ENCODE peak calls at places on chromosomes 12 and 14, in five cellular contexts. One of them, this sample, is unnamed.

GRCh38 chr14:69153848-69154208 is 909 bp upstream of the DCAF5 start:
- DNase-seq in upper lobe of right lung: no peak
- DNase-seq in HL-60: no peak
- DNase-seq in mesendoderm: no peak
- DNase-seq in spleen: peak
- DNase-seq in this sample: no peak

GRCh38 chr12:116697305-116698130 is 40.4 kb downstream of the SPRING1 start:
- DNase-seq in upper lobe of right lung: no peak
- DNase-seq in HL-60: peak
- DNase-seq in mesendoderm: peak
- DNase-seq in spleen: no peak
- DNase-seq in this sample: no peak

GRCh38 chr14:104600141-104600643 is 4.4 kb downstream of the TMEM179 start:
- DNase-seq in upper lobe of right lung: peak
- DNase-seq in HL-60: no peak
- DNase-seq in mesendoderm: no peak
- DNase-seq in spleen: peak
- DNase-seq in this sample: peak

GRCh38 chr12:27592548-27592947 is 68.5 kb downstream of the PPFIBP1 start:
- DNase-seq in upper lobe of right lung: no peak
- DNase-seq in HL-60: no peak
- DNase-seq in mesendoderm: peak
- DNase-seq in spleen: no peak
- DNase-seq in this sample: peak

GRCh38 chr14:104969741-104970230 is 8.4 kb downstream of the AHNAK2 start:
- DNase-seq in upper lobe of right lung: no peak
- DNase-seq in HL-60: no peak
- DNase-seq in mesendoderm: no peak
- DNase-seq in spleen: peak
- DNase-seq in this sample: peak

GRCh38 chr12:108966378-108967151 is 54.3 kb downstream of the SVOP start:
- DNase-seq in upper lobe of right lung: no peak
- DNase-seq in HL-60: no peak
- DNase-seq in mesendoderm: no peak
- DNase-seq in spleen: no peak
- DNase-seq in this sample: no peak

GRCh38 chr12:22477166-22477893 is 67.0 kb downstream of the C2CD5 start:
- DNase-seq in upper lobe of right lung: no peak
- DNase-seq in HL-60: no peak
- DNase-seq in mesendoderm: no peak
- DNase-seq in spleen: no peak
- DNase-seq in this sample: no peak

GRCh38 chr12:11862794-11863193 is 207.9 kb upstream of the BCL2L14 start:
- DNase-seq in upper lobe of right lung: no peak
- DNase-seq in HL-60: no peak
- DNase-seq in mesendoderm: peak
- DNase-seq in spleen: no peak
- DNase-seq in this sample: no peak

GRCh38 chr12:104303538-104304151 is at the start of gene EID3:
- DNase-seq in upper lobe of right lung: peak
- DNase-seq in HL-60: no peak
- DNase-seq in mesendoderm: peak
- DNase-seq in spleen: peak
- DNase-seq in this sample: peak

GRCh38 chr12:120536064-120536791 is 2.1 kb downstream of the RNF10 start:
- DNase-seq in upper lobe of right lung: no peak
- DNase-seq in HL-60: peak
- DNase-seq in mesendoderm: no peak
- DNase-seq in spleen: no peak
- DNase-seq in this sample: no peak

GRCh38 chr12:50619610-50619958 is 114.8 kb downstream of the DIP2B start:
- DNase-seq in upper lobe of right lung: no peak
- DNase-seq in HL-60: no peak
- DNase-seq in mesendoderm: no peak
- DNase-seq in spleen: no peak
- DNase-seq in this sample: no peak

GRCh38 chr14:89351958-89352404 is 65.1 kb downstream of the FOXN3 start:
- DNase-seq in upper lobe of right lung: no peak
- DNase-seq in HL-60: no peak
- DNase-seq in mesendoderm: no peak
- DNase-seq in spleen: no peak
- DNase-seq in this sample: no peak

GRCh38 chr14:35121026-35121886 is 534 bp downstream of the PPP2R3C start:
- DNase-seq in upper lobe of right lung: peak
- DNase-seq in HL-60: peak
- DNase-seq in mesendoderm: no peak
- DNase-seq in spleen: peak
- DNase-seq in this sample: no peak

GRCh38 chr14:58805605-58806358 is 168.0 kb downstream of the DACT1 start:
- DNase-seq in upper lobe of right lung: no peak
- DNase-seq in HL-60: no peak
- DNase-seq in mesendoderm: no peak
- DNase-seq in spleen: no peak
- DNase-seq in this sample: no peak

GRCh38 chr14:67766035-67766680 is 50.2 kb downstream of the ZFYVE26 start:
- DNase-seq in upper lobe of right lung: no peak
- DNase-seq in HL-60: peak
- DNase-seq in mesendoderm: no peak
- DNase-seq in spleen: no peak
- DNase-seq in this sample: no peak

GRCh38 chr14:22386924-22387775 is 201.9 kb downstream of the DAD1 start:
- DNase-seq in upper lobe of right lung: no peak
- DNase-seq in HL-60: peak
- DNase-seq in mesendoderm: peak
- DNase-seq in spleen: peak
- DNase-seq in this sample: no peak

GRCh38 chr12:47768323-47768811 is 4.7 kb upstream of the SLC48A1 start:
- DNase-seq in upper lobe of right lung: no peak
- DNase-seq in HL-60: no peak
- DNase-seq in mesendoderm: peak
- DNase-seq in spleen: no peak
- DNase-seq in this sample: no peak

GRCh38 chr12:120094485-120094884 is 22.1 kb downstream of the RAB35 start:
- DNase-seq in upper lobe of right lung: no peak
- DNase-seq in HL-60: no peak
- DNase-seq in mesendoderm: no peak
- DNase-seq in spleen: no peak
- DNase-seq in this sample: no peak

GRCh38 chr12:52038447-52038846 is 12.8 kb upstream of the NR4A1 start:
- DNase-seq in upper lobe of right lung: no peak
- DNase-seq in HL-60: no peak
- DNase-seq in mesendoderm: no peak
- DNase-seq in spleen: no peak
- DNase-seq in this sample: no peak

GRCh38 chr14:68510201-68510600 is 282.7 kb downstream of the ZFP36L1 start:
- DNase-seq in upper lobe of right lung: no peak
- DNase-seq in HL-60: no peak
- DNase-seq in mesendoderm: no peak
- DNase-seq in spleen: no peak
- DNase-seq in this sample: no peak

GRCh38 chr12:5088586-5089264 is 45.0 kb downstream of the KCNA5 start:
- DNase-seq in upper lobe of right lung: no peak
- DNase-seq in HL-60: no peak
- DNase-seq in mesendoderm: no peak
- DNase-seq in spleen: no peak
- DNase-seq in this sample: no peak

GRCh38 chr14:65622703-65623102 is 210.2 kb downstream of the FUT8 start:
- DNase-seq in upper lobe of right lung: no peak
- DNase-seq in HL-60: no peak
- DNase-seq in mesendoderm: peak
- DNase-seq in spleen: no peak
- DNase-seq in this sample: no peak

GRCh38 chr12:92002195-92002649 is 143.4 kb downstream of the BTG1 start:
- DNase-seq in upper lobe of right lung: no peak
- DNase-seq in HL-60: no peak
- DNase-seq in mesendoderm: no peak
- DNase-seq in spleen: no peak
- DNase-seq in this sample: no peak

GRCh38 chr12:3207858-3208257 is 130.7 kb downstream of the TSPAN9 start:
- DNase-seq in upper lobe of right lung: no peak
- DNase-seq in HL-60: no peak
- DNase-seq in mesendoderm: peak
- DNase-seq in spleen: no peak
- DNase-seq in this sample: no peak

GRCh38 chr14:81400852-81401251 is 728 bp upstream of the STON2 start:
- DNase-seq in upper lobe of right lung: no peak
- DNase-seq in HL-60: no peak
- DNase-seq in mesendoderm: peak
- DNase-seq in spleen: no peak
- DNase-seq in this sample: peak

GRCh38 chr12:42450248-42450647 is 124.3 kb downstream of the PPHLN1 start:
- DNase-seq in upper lobe of right lung: no peak
- DNase-seq in HL-60: no peak
- DNase-seq in mesendoderm: no peak
- DNase-seq in spleen: no peak
- DNase-seq in this sample: no peak

GRCh38 chr12:52687527-52688385 is 7.5 kb upstream of the KRT1 start:
- DNase-seq in upper lobe of right lung: no peak
- DNase-seq in HL-60: no peak
- DNase-seq in mesendoderm: no peak
- DNase-seq in spleen: peak
- DNase-seq in this sample: no peak

DNA sequence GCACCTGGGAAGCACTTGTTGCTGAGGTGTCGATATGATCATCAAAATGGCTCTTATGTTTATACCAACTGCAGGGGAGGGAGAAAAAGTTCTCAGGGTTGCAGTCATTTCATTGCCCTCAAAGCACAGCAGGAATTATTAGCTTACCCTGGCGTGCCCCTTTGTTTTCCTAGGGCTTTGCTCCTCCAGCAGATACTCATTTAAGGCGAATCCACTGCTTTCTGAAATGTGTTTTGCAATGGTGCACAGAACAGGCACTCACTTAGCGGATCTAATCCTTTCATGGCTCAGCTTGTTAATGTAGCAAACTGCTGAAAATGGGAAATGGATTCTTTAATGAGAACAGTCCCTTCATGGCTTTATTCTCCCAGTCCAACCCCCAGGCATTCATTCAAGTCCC is 76.7 kb downstream of the NKX2-1 start:
- DNase-seq in upper lobe of right lung: no peak
- DNase-seq in HL-60: no peak
- DNase-seq in mesendoderm: no peak
- DNase-seq in spleen: no peak
- DNase-seq in this sample: no peak
- H3K27ac ChIP-seq in upper lobe of right lung: no peak
- H3K27ac ChIP-seq in HL-60: no peak
- H3K27ac ChIP-seq in mesendoderm: no peak
- H3K27ac ChIP-seq in spleen: no peak
- H3K27ac ChIP-seq in this sample: no peak

GRCh38 chr12:131035268-131035681 is 81.6 kb downstream of the ADGRD1 start:
- DNase-seq in upper lobe of right lung: peak
- DNase-seq in HL-60: no peak
- DNase-seq in mesendoderm: no peak
- DNase-seq in spleen: peak
- DNase-seq in this sample: peak
- H3K27ac ChIP-seq in upper lobe of right lung: no peak
- H3K27ac ChIP-seq in HL-60: no peak
- H3K27ac ChIP-seq in mesendoderm: no peak
- H3K27ac ChIP-seq in spleen: no peak
- H3K27ac ChIP-seq in this sample: no peak

GRCh38 chr12:30417697-30418231 is 277.9 kb downstream of the IPO8 start:
- DNase-seq in upper lobe of right lung: no peak
- DNase-seq in HL-60: no peak
- DNase-seq in mesendoderm: peak
- DNase-seq in spleen: no peak
- DNase-seq in this sample: peak
- H3K27ac ChIP-seq in upper lobe of right lung: no peak
- H3K27ac ChIP-seq in HL-60: no peak
- H3K27ac ChIP-seq in mesendoderm: no peak
- H3K27ac ChIP-seq in spleen: no peak
- H3K27ac ChIP-seq in this sample: peak

DNA sequence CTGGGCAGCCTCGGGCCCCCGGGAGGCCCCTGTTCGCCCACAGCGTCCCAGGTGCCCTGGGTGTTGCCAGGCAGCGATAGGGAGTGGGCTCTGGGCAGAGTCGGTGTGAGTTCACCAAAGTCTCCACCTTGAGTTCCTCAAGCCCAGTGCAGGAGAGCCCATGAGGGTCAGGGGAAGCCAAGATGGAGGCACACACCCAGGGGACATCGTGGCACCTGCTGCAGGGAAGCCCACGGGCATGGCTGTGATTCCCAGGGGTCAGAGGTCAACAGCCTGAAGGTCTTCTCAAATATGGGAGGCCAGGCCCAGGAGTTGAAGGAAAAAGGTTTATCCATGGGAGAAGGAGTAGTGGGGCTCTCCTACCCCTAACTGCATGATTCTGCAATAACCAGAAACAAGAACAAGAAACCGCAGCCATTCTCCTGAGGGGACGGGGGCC is 148.8 kb downstream of the ADGRD1 start:
- DNase-seq in upper lobe of right lung: peak
- DNase-seq in HL-60: no peak
- DNase-seq in mesendoderm: no peak
- DNase-seq in spleen: peak
- DNase-seq in this sample: no peak
- H3K27ac ChIP-seq in upper lobe of right lung: no peak
- H3K27ac ChIP-seq in HL-60: no peak
- H3K27ac ChIP-seq in mesendoderm: no peak
- H3K27ac ChIP-seq in spleen: no peak
- H3K27ac ChIP-seq in this sample: no peak

DNA sequence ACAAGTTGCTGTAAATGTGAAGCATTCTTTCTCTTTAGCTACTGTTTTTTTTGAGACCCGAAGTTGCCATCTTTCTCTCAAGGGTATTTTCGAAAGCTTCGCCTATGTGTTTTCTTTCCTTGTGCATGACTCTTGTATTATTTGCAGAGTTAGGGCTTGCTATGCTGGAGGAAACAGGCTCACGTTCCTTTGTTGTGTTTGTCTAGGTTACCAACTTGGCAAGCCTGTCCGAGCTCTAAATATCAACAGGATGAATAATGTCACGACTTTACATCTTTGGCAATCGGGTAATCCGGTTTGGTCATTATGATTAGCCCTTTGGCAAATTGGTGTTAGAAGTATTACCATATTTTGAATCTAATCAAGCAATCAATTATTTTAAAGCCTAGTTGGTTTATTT is 15.9 kb upstream of the ATP6V0A2 start:
- DNase-seq in upper lobe of right lung: no peak
- DNase-seq in HL-60: no peak
- DNase-seq in mesendoderm: no peak
- DNase-seq in spleen: no peak
- DNase-seq in this sample: no peak
- H3K27ac ChIP-seq in upper lobe of right lung: no peak
- H3K27ac ChIP-seq in HL-60: no peak
- H3K27ac ChIP-seq in mesendoderm: no peak
- H3K27ac ChIP-seq in spleen: no peak
- H3K27ac ChIP-seq in this sample: no peak

GRCh38 chr14:75279153-75279738 is 618 bp downstream of the FOS start:
- DNase-seq in upper lobe of right lung: peak
- DNase-seq in HL-60: no peak
- DNase-seq in mesendoderm: peak
- DNase-seq in spleen: peak
- DNase-seq in this sample: no peak
- H3K27ac ChIP-seq in upper lobe of right lung: peak
- H3K27ac ChIP-seq in HL-60: peak
- H3K27ac ChIP-seq in mesendoderm: peak
- H3K27ac ChIP-seq in spleen: peak
- H3K27ac ChIP-seq in this sample: peak